ENCODE peak calls at places on chromosomes 12 and 14, in ten cellular contexts. One of them, this sample, is unnamed.

GRCh38 chr14:104655128-104655848 is 34.1 kb upstream of the INF2 start:
- DNase-seq in PC-9: no peak
- DNase-seq in right lobe of liver: peak
- DNase-seq in fibroblast of villous mesenchyme: no peak
- DNase-seq in OCI-LY7: no peak
- DNase-seq in AG04450: no peak
- DNase-seq in GM10248: no peak
- DNase-seq in nephron progenitor cell: no peak
- DNase-seq in lung: no peak
- DNase-seq in cardiac fibroblast: no peak
- DNase-seq in this sample: no peak

GRCh38 chr14:98177551-98177950 is 1094.4 kb downstream of the BCL11B start:
- DNase-seq in PC-9: no peak
- DNase-seq in OCI-LY7: no peak
- DNase-seq in AG04450: no peak
- DNase-seq in nephron progenitor cell: no peak
- DNase-seq in lung: no peak
- DNase-seq in right lobe of liver: no peak
- DNase-seq in fibroblast of villous mesenchyme: no peak
- DNase-seq in cardiac fibroblast: no peak
- DNase-seq in GM10248: no peak
- DNase-seq in this sample: no peak

GRCh38 chr12:51994959-51995358 is 11.8 kb upstream of the TAMALIN start:
- DNase-seq in nephron progenitor cell: no peak
- DNase-seq in PC-9: no peak
- DNase-seq in right lobe of liver: no peak
- DNase-seq in AG04450: no peak
- DNase-seq in OCI-LY7: no peak
- DNase-seq in fibroblast of villous mesenchyme: no peak
- DNase-seq in GM10248: no peak
- DNase-seq in cardiac fibroblast: no peak
- DNase-seq in lung: no peak
- DNase-seq in this sample: no peak

GRCh38 chr12:53251477-53252348 is 16.4 kb upstream of the ESPL1 start:
- DNase-seq in lung: peak
- DNase-seq in GM10248: peak
- DNase-seq in PC-9: peak
- DNase-seq in nephron progenitor cell: peak
- DNase-seq in OCI-LY7: peak
- DNase-seq in cardiac fibroblast: peak
- DNase-seq in right lobe of liver: peak
- DNase-seq in fibroblast of villous mesenchyme: peak
- DNase-seq in AG04450: no peak
- DNase-seq in this sample: peak

GRCh38 chr12:23929906-23930305 is 19.6 kb downstream of the SOX5 start:
- DNase-seq in OCI-LY7: no peak
- DNase-seq in fibroblast of villous mesenchyme: peak
- DNase-seq in cardiac fibroblast: no peak
- DNase-seq in GM10248: no peak
- DNase-seq in AG04450: no peak
- DNase-seq in lung: no peak
- DNase-seq in right lobe of liver: no peak
- DNase-seq in PC-9: no peak
- DNase-seq in nephron progenitor cell: no peak
- DNase-seq in this sample: no peak

GRCh38 chr12:107992870-107993451 is 136.1 kb upstream of the WSCD2 start:
- DNase-seq in right lobe of liver: no peak
- DNase-seq in AG04450: no peak
- DNase-seq in cardiac fibroblast: peak
- DNase-seq in PC-9: no peak
- DNase-seq in GM10248: peak
- DNase-seq in nephron progenitor cell: peak
- DNase-seq in OCI-LY7: peak
- DNase-seq in fibroblast of villous mesenchyme: peak
- DNase-seq in lung: no peak
- DNase-seq in this sample: peak

GRCh38 chr12:23611320-23611719 is 338.1 kb downstream of the SOX5 start:
- DNase-seq in cardiac fibroblast: peak
- DNase-seq in nephron progenitor cell: no peak
- DNase-seq in AG04450: peak
- DNase-seq in fibroblast of villous mesenchyme: peak
- DNase-seq in OCI-LY7: no peak
- DNase-seq in PC-9: no peak
- DNase-seq in right lobe of liver: no peak
- DNase-seq in lung: no peak
- DNase-seq in GM10248: no peak
- DNase-seq in this sample: no peak

GRCh38 chr14:55386037-55386798 is 25.4 kb downstream of the ATG14 start:
- DNase-seq in AG04450: no peak
- DNase-seq in right lobe of liver: no peak
- DNase-seq in OCI-LY7: no peak
- DNase-seq in lung: no peak
- DNase-seq in nephron progenitor cell: no peak
- DNase-seq in PC-9: no peak
- DNase-seq in fibroblast of villous mesenchyme: peak
- DNase-seq in cardiac fibroblast: no peak
- DNase-seq in GM10248: no peak
- DNase-seq in this sample: no peak

GRCh38 chr14:57875985-57876384 is 10.1 kb upstream of the SLC35F4 start:
- DNase-seq in cardiac fibroblast: no peak
- DNase-seq in fibroblast of villous mesenchyme: no peak
- DNase-seq in lung: no peak
- DNase-seq in PC-9: no peak
- DNase-seq in AG04450: no peak
- DNase-seq in GM10248: no peak
- DNase-seq in OCI-LY7: no peak
- DNase-seq in right lobe of liver: no peak
- DNase-seq in nephron progenitor cell: no peak
- DNase-seq in this sample: no peak

GRCh38 chr14:57869530-57870088 is 3.7 kb upstream of the SLC35F4 start:
- DNase-seq in lung: no peak
- DNase-seq in OCI-LY7: no peak
- DNase-seq in PC-9: no peak
- DNase-seq in right lobe of liver: no peak
- DNase-seq in nephron progenitor cell: no peak
- DNase-seq in fibroblast of villous mesenchyme: no peak
- DNase-seq in GM10248: no peak
- DNase-seq in AG04450: no peak
- DNase-seq in cardiac fibroblast: no peak
- DNase-seq in this sample: peak

GRCh38 chr14:57875296-57875695 is 9.4 kb upstream of the SLC35F4 start:
- DNase-seq in right lobe of liver: no peak
- DNase-seq in PC-9: no peak
- DNase-seq in nephron progenitor cell: no peak
- DNase-seq in fibroblast of villous mesenchyme: no peak
- DNase-seq in cardiac fibroblast: no peak
- DNase-seq in GM10248: no peak
- DNase-seq in AG04450: no peak
- DNase-seq in OCI-LY7: no peak
- DNase-seq in lung: no peak
- DNase-seq in this sample: no peak

GRCh38 chr14:57870686-57871457 is 5.0 kb upstream of the SLC35F4 start:
- DNase-seq in right lobe of liver: no peak
- DNase-seq in PC-9: no peak
- DNase-seq in GM10248: no peak
- DNase-seq in nephron progenitor cell: no peak
- DNase-seq in cardiac fibroblast: no peak
- DNase-seq in AG04450: no peak
- DNase-seq in lung: no peak
- DNase-seq in OCI-LY7: no peak
- DNase-seq in fibroblast of villous mesenchyme: no peak
- DNase-seq in this sample: no peak

DNA sequence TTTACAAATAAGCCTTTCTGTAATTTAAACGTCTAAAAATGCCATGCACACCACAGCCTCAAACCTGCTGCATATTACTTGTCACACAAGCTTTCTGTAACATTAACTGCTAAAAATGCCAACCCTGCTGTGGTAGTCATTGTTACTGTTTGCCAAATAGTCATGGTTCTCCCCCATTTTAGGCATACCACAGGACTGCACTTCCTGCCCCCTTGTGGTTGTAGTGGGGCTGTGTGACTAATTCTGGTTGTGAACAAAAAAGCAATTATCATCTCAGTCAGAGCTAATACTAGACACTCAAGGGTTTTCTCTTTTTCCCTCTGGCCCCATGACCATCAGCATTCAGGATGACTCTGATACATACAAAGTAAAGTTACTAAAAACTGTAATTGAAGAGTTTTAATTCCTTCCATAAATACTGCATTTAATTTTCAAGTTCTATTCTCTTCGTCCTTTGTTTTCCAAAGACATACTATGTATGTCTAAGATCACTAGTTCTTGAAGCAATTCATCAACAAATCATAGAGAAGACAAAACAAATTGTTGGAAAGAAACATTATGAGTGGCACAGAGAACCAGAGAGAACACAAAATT is 5.7 kb upstream of the SLC35F4 start:
- DNase-seq in right lobe of liver: no peak
- DNase-seq in GM10248: peak
- DNase-seq in AG04450: peak
- DNase-seq in lung: no peak
- DNase-seq in cardiac fibroblast: peak
- DNase-seq in nephron progenitor cell: peak
- DNase-seq in PC-9: no peak
- DNase-seq in OCI-LY7: peak
- DNase-seq in fibroblast of villous mesenchyme: peak
- DNase-seq in this sample: peak
- TF ChIP-seq CTCF in right lobe of liver: peak
- TF ChIP-seq CTCF in GM10248: no peak
- TF ChIP-seq CTCF in AG04450: peak
- TF ChIP-seq CTCF in lung: no peak
- TF ChIP-seq CTCF in cardiac fibroblast: peak
- TF ChIP-seq CTCF in nephron progenitor cell: peak
- TF ChIP-seq CTCF in PC-9: peak
- TF ChIP-seq CTCF in OCI-LY7: peak
- TF ChIP-seq CTCF in fibroblast of villous mesenchyme: peak
- TF ChIP-seq CTCF in this sample: peak

GRCh38 chr12:30753761-30754382 is 879 bp downstream of the CAPRIN2 start:
- DNase-seq in nephron progenitor cell: no peak
- DNase-seq in GM10248: no peak
- DNase-seq in PC-9: no peak
- DNase-seq in fibroblast of villous mesenchyme: peak
- DNase-seq in lung: no peak
- DNase-seq in OCI-LY7: peak
- DNase-seq in AG04450: no peak
- DNase-seq in right lobe of liver: no peak
- DNase-seq in cardiac fibroblast: peak
- DNase-seq in this sample: peak

GRCh38 chr12:30754383-30754749 is 385 bp downstream of the CAPRIN2 start:
- DNase-seq in AG04450: no peak
- DNase-seq in nephron progenitor cell: no peak
- DNase-seq in GM10248: no peak
- DNase-seq in right lobe of liver: no peak
- DNase-seq in cardiac fibroblast: no peak
- DNase-seq in PC-9: no peak
- DNase-seq in OCI-LY7: no peak
- DNase-seq in lung: no peak
- DNase-seq in fibroblast of villous mesenchyme: no peak
- DNase-seq in this sample: no peak

GRCh38 chr12:30756074-30756473 is 1.3 kb upstream of the CAPRIN2 start:
- DNase-seq in fibroblast of villous mesenchyme: no peak
- DNase-seq in lung: no peak
- DNase-seq in OCI-LY7: no peak
- DNase-seq in nephron progenitor cell: no peak
- DNase-seq in right lobe of liver: no peak
- DNase-seq in AG04450: no peak
- DNase-seq in cardiac fibroblast: no peak
- DNase-seq in PC-9: no peak
- DNase-seq in GM10248: no peak
- DNase-seq in this sample: peak

GRCh38 chr12:30755395-30755762 is 628 bp upstream of the CAPRIN2 start:
- DNase-seq in fibroblast of villous mesenchyme: no peak
- DNase-seq in AG04450: no peak
- DNase-seq in cardiac fibroblast: no peak
- DNase-seq in GM10248: no peak
- DNase-seq in OCI-LY7: no peak
- DNase-seq in lung: no peak
- DNase-seq in PC-9: no peak
- DNase-seq in nephron progenitor cell: no peak
- DNase-seq in right lobe of liver: no peak
- DNase-seq in this sample: no peak

DNA sequence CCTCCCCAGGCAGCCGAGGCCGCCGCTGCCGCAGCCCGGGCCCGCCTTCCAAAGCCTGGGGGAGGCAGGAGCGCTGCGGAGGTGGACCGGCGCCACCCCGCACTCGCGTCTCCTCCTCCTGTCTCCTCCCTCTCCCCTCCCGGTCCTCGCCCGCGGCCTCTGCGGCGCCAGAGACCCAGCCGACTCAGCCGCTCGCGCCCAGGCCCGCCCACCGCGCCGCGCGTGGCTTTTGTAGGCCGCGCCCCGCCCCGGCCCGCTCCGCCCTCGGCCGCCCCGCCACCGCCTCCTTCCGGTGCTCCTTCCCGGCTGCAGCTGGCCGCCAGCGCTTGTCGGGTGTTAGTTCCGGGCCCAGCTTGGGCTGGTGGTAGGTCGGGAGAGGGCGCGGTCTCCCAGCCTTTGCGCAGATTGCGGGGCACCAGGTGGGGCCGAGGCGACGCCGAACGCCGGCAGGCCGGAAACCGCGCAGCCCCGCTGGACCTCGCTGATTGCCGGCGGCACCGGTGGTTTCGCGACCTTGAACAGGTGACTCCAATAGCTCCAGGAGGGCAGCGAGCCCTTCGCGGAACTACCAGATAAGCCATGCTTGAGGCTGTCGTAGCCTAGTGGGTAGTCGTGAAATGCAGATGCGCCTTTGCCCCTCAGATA is at the start of gene CAPRIN2:
- DNase-seq in GM10248: peak
- DNase-seq in right lobe of liver: peak
- DNase-seq in fibroblast of villous mesenchyme: peak
- DNase-seq in lung: peak
- DNase-seq in cardiac fibroblast: peak
- DNase-seq in nephron progenitor cell: peak
- DNase-seq in PC-9: peak
- DNase-seq in OCI-LY7: peak
- DNase-seq in AG04450: peak
- DNase-seq in this sample: peak
- TF ChIP-seq CTCF in GM10248: peak
- TF ChIP-seq CTCF in right lobe of liver: peak
- TF ChIP-seq CTCF in fibroblast of villous mesenchyme: peak
- TF ChIP-seq CTCF in lung: peak
- TF ChIP-seq CTCF in cardiac fibroblast: no peak
- TF ChIP-seq CTCF in nephron progenitor cell: no peak
- TF ChIP-seq CTCF in PC-9: peak
- TF ChIP-seq CTCF in OCI-LY7: peak
- TF ChIP-seq CTCF in AG04450: peak
- TF ChIP-seq CTCF in this sample: peak

GRCh38 chr12:6703631-6704030 is 3.0 kb upstream of the PIANP start:
- DNase-seq in OCI-LY7: peak
- DNase-seq in cardiac fibroblast: no peak
- DNase-seq in PC-9: no peak
- DNase-seq in lung: no peak
- DNase-seq in fibroblast of villous mesenchyme: no peak
- DNase-seq in right lobe of liver: no peak
- DNase-seq in GM10248: no peak
- DNase-seq in AG04450: no peak
- DNase-seq in nephron progenitor cell: peak
- DNase-seq in this sample: no peak
- TF ChIP-seq CTCF in OCI-LY7: peak
- TF ChIP-seq CTCF in cardiac fibroblast: no peak
- TF ChIP-seq CTCF in PC-9: no peak
- TF ChIP-seq CTCF in lung: no peak
- TF ChIP-seq CTCF in fibroblast of villous mesenchyme: no peak
- TF ChIP-seq CTCF in right lobe of liver: no peak
- TF ChIP-seq CTCF in GM10248: no peak
- TF ChIP-seq CTCF in AG04450: no peak
- TF ChIP-seq CTCF in nephron progenitor cell: no peak
- TF ChIP-seq CTCF in this sample: no peak

DNA sequence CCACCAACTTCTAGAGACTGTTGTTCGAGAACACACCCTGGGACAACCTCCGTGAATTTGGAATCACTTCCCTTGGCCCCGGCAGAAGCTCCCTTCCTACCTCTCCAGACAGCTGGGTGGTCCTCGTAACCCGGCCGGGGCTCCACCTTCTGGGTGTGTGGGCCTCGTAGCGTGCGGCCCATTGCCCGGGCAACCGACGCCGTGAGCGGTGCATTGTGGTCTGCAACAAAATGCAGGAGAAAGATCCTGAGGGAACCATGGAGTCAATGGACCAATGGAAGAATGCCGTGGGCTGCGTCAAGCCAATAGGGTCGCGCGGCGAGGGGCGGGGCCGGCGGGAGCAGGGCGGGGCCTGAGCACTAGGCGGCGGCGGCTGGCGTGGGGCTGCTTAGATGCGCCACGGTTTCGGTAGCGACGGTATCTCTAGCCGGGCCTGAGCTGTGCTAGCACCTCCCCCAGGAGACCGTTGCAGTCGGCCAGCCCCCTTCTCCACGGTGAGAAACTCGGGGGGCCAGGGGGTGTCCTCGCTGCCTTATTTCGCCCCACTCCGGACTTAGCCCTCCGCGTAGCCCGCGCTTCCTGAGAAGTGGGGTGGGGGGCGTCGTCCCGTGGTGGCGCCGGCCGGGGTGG is at the start of gene DYNLL1:
- DNase-seq in PC-9: peak
- DNase-seq in GM10248: peak
- DNase-seq in lung: peak
- DNase-seq in AG04450: peak
- DNase-seq in cardiac fibroblast: peak
- DNase-seq in nephron progenitor cell: peak
- DNase-seq in fibroblast of villous mesenchyme: peak
- DNase-seq in right lobe of liver: peak
- DNase-seq in OCI-LY7: peak
- DNase-seq in this sample: peak
- TF ChIP-seq CTCF in PC-9: no peak
- TF ChIP-seq CTCF in GM10248: peak
- TF ChIP-seq CTCF in lung: no peak
- TF ChIP-seq CTCF in AG04450: no peak
- TF ChIP-seq CTCF in cardiac fibroblast: no peak
- TF ChIP-seq CTCF in nephron progenitor cell: no peak
- TF ChIP-seq CTCF in fibroblast of villous mesenchyme: no peak
- TF ChIP-seq CTCF in right lobe of liver: peak
- TF ChIP-seq CTCF in OCI-LY7: no peak
- TF ChIP-seq CTCF in this sample: no peak